ENCODE peak calls at places on chromosome 4, in seven cellular contexts. One of them, this sample, is unnamed.

GRCh38 chr4:137659431-137659830 is 127.1 kb upstream of the PCDH18 start:
- DNase-seq in body of pancreas: no peak
- DNase-seq in IMR-90: peak
- DNase-seq in upper lobe of left lung: no peak
- DNase-seq in SK-N-SH: no peak
- DNase-seq in heart left ventricle: no peak
- DNase-seq in A549: no peak
- DNase-seq in this sample: no peak

GRCh38 chr4:20532871-20533870 is 167.1 kb upstream of the PACRGL start:
- DNase-seq in body of pancreas: no peak
- DNase-seq in A549: no peak
- DNase-seq in heart left ventricle: no peak
- DNase-seq in IMR-90: peak
- DNase-seq in SK-N-SH: no peak
- DNase-seq in upper lobe of left lung: no peak
- DNase-seq in this sample: no peak

GRCh38 chr4:52795533-52795932 is 44.3 kb upstream of the ERVMER34-1 start:
- DNase-seq in body of pancreas: no peak
- DNase-seq in upper lobe of left lung: no peak
- DNase-seq in heart left ventricle: no peak
- DNase-seq in SK-N-SH: no peak
- DNase-seq in A549: no peak
- DNase-seq in IMR-90: no peak
- DNase-seq in this sample: no peak

GRCh38 chr4:29390921-29391320 is 1329.2 kb upstream of the PCDH7 start:
- DNase-seq in body of pancreas: no peak
- DNase-seq in heart left ventricle: no peak
- DNase-seq in upper lobe of left lung: no peak
- DNase-seq in A549: no peak
- DNase-seq in SK-N-SH: no peak
- DNase-seq in IMR-90: no peak
- DNase-seq in this sample: no peak

GRCh38 chr4:88216395-88216794 is 58.0 kb upstream of the ABCG2 start:
- DNase-seq in heart left ventricle: no peak
- DNase-seq in body of pancreas: peak
- DNase-seq in A549: no peak
- DNase-seq in upper lobe of left lung: peak
- DNase-seq in IMR-90: no peak
- DNase-seq in SK-N-SH: no peak
- DNase-seq in this sample: no peak

GRCh38 chr4:180513076-180513475 is 1730.1 kb upstream of the TENM3 start:
- DNase-seq in A549: no peak
- DNase-seq in SK-N-SH: no peak
- DNase-seq in heart left ventricle: no peak
- DNase-seq in IMR-90: no peak
- DNase-seq in upper lobe of left lung: no peak
- DNase-seq in body of pancreas: no peak
- DNase-seq in this sample: no peak

GRCh38 chr4:112361181-112361791 is 64.1 kb downstream of the ALPK1 start:
- DNase-seq in upper lobe of left lung: no peak
- DNase-seq in heart left ventricle: peak
- DNase-seq in A549: no peak
- DNase-seq in body of pancreas: no peak
- DNase-seq in IMR-90: peak
- DNase-seq in SK-N-SH: no peak
- DNase-seq in this sample: no peak

GRCh38 chr4:128604204-128604603 is 205.3 kb upstream of the JADE1 start:
- DNase-seq in heart left ventricle: no peak
- DNase-seq in body of pancreas: no peak
- DNase-seq in A549: no peak
- DNase-seq in upper lobe of left lung: no peak
- DNase-seq in IMR-90: no peak
- DNase-seq in SK-N-SH: no peak
- DNase-seq in this sample: no peak

GRCh38 chr4:167897116-167897515 is 195.2 kb upstream of the ANXA10 start:
- DNase-seq in body of pancreas: no peak
- DNase-seq in SK-N-SH: peak
- DNase-seq in IMR-90: peak
- DNase-seq in heart left ventricle: no peak
- DNase-seq in A549: no peak
- DNase-seq in upper lobe of left lung: no peak
- DNase-seq in this sample: no peak

GRCh38 chr4:84647307-84647884 is 64.5 kb downstream of the CDS1 start:
- DNase-seq in upper lobe of left lung: no peak
- DNase-seq in IMR-90: no peak
- DNase-seq in SK-N-SH: no peak
- DNase-seq in heart left ventricle: no peak
- DNase-seq in body of pancreas: no peak
- DNase-seq in A549: no peak
- DNase-seq in this sample: no peak

GRCh38 chr4:97662133-97662532 is 481.1 kb downstream of the STPG2 start:
- DNase-seq in upper lobe of left lung: no peak
- DNase-seq in SK-N-SH: no peak
- DNase-seq in heart left ventricle: no peak
- DNase-seq in IMR-90: no peak
- DNase-seq in A549: no peak
- DNase-seq in body of pancreas: no peak
- DNase-seq in this sample: no peak

GRCh38 chr4:121773873-121774272 is 8.9 kb upstream of the SMIM43 start:
- DNase-seq in heart left ventricle: no peak
- DNase-seq in body of pancreas: no peak
- DNase-seq in SK-N-SH: no peak
- DNase-seq in IMR-90: no peak
- DNase-seq in A549: no peak
- DNase-seq in upper lobe of left lung: no peak
- DNase-seq in this sample: no peak

GRCh38 chr4:79576480-79576803 is 168.4 kb upstream of the GK2 start:
- DNase-seq in body of pancreas: no peak
- DNase-seq in upper lobe of left lung: no peak
- DNase-seq in heart left ventricle: no peak
- DNase-seq in A549: no peak
- DNase-seq in SK-N-SH: peak
- DNase-seq in IMR-90: peak
- DNase-seq in this sample: peak
- TF ChIP-seq CTCF in body of pancreas: peak
- TF ChIP-seq CTCF in upper lobe of left lung: peak
- TF ChIP-seq CTCF in heart left ventricle: peak
- TF ChIP-seq CTCF in A549: peak
- TF ChIP-seq CTCF in SK-N-SH: peak
- TF ChIP-seq CTCF in IMR-90: peak
- TF ChIP-seq CTCF in this sample: peak

GRCh38 chr4:7104366-7105031 is 36.6 kb upstream of the GRPEL1 start:
- DNase-seq in A549: no peak
- DNase-seq in heart left ventricle: no peak
- DNase-seq in SK-N-SH: peak
- DNase-seq in body of pancreas: no peak
- DNase-seq in IMR-90: no peak
- DNase-seq in upper lobe of left lung: no peak
- DNase-seq in this sample: no peak

GRCh38 chr4:7105261-7105660 is 37.4 kb upstream of the GRPEL1 start:
- DNase-seq in upper lobe of left lung: no peak
- DNase-seq in SK-N-SH: no peak
- DNase-seq in body of pancreas: no peak
- DNase-seq in heart left ventricle: no peak
- DNase-seq in A549: no peak
- DNase-seq in IMR-90: peak
- DNase-seq in this sample: no peak

GRCh38 chr4:7103031-7103598 is 35.3 kb upstream of the GRPEL1 start:
- DNase-seq in heart left ventricle: peak
- DNase-seq in IMR-90: peak
- DNase-seq in A549: peak
- DNase-seq in body of pancreas: peak
- DNase-seq in upper lobe of left lung: peak
- DNase-seq in SK-N-SH: peak
- DNase-seq in this sample: peak

GRCh38 chr4:7103599-7104365 is 35.9 kb upstream of the GRPEL1 start:
- DNase-seq in upper lobe of left lung: peak
- DNase-seq in A549: peak
- DNase-seq in SK-N-SH: peak
- DNase-seq in IMR-90: peak
- DNase-seq in body of pancreas: peak
- DNase-seq in heart left ventricle: peak
- DNase-seq in this sample: peak

DNA sequence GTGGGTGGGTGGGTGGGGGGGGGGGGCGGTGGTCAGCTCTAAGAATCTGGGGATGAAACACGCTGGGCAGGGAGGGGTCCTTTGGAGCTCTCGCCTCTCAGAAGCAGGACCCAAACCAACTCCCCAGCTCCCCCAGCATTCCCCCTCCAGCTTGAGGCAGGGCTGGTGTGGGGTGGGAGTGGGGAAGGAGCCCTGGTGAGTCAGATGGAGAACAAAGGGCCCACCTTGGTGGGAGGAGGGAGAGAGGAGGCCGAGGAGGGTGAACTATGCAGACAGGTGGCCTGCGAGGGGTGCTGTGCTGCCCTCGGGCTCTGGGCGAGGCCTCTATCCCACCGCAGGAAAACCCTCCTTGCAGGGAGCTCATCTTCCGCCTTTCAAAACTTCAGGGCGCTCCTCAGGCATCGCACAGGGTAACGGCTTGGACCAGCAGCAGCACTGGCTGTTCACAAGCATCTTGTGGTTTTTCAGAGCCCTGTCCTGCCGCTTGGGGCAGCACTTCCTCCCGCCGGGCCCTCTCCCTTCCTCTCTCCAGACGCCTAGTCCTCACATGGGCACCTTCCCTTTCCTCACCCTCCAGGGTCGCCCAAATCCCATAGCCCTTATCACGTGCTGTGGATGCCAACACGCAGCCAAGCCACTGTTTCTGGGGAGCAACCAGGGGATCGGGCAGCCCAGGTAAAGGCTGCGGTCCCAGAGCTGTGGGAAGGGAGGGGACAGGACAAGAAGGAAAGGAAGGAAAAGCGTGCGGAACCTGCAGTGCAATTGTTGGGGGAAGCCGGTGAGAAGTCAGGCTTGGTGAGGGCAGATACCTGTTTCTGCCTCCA is 34.0 kb upstream of the GRPEL1 start:
- DNase-seq in IMR-90: peak
- DNase-seq in SK-N-SH: peak
- DNase-seq in A549: peak
- DNase-seq in body of pancreas: peak
- DNase-seq in upper lobe of left lung: peak
- DNase-seq in heart left ventricle: peak
- DNase-seq in this sample: peak
- H3K4me3 ChIP-seq in IMR-90: peak
- H3K4me3 ChIP-seq in SK-N-SH: peak
- H3K4me3 ChIP-seq in A549: peak
- H3K4me3 ChIP-seq in body of pancreas: no peak
- H3K4me3 ChIP-seq in upper lobe of left lung: peak
- H3K4me3 ChIP-seq in heart left ventricle: peak
- H3K4me3 ChIP-seq in this sample: peak

DNA sequence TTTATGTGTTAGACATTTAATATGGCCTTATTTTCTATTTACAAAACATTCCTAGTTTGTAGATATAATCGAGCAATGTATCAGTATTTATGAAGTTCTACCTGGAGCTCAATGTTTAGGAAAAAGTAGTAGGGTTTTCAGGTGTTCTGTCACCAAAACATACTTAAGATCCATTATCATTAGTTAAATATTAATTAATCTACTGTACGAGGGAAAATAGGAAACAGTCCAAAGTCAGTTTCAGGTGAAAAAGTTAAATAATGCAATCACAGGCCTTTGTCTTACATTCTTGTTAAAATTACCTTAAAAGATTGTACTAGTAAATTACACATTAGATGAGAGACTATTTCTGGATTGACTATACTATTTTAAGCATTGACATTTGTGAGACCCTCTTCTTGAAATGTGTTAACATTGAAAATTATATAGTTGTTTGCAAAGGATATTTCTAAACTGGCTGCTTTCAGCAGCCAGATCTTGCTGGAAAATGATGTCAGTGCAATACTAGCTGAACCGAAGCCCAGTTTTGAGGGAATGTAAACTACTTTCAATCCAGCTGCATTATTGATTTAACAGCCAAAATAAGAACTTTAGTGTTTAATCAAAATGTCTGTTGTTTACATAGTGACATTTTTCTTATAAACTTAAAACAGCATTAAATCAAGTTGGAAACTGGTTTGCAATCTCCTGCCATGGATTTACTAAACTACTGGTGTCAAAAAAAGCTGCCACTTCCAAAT is 19.3 kb downstream of the GUCY1B1 start:
- DNase-seq in A549: no peak
- DNase-seq in IMR-90: peak
- DNase-seq in heart left ventricle: no peak
- DNase-seq in body of pancreas: peak
- DNase-seq in upper lobe of left lung: no peak
- DNase-seq in SK-N-SH: no peak
- DNase-seq in this sample: no peak
- H3K27ac ChIP-seq in A549: no peak
- H3K27ac ChIP-seq in IMR-90: peak
- H3K27ac ChIP-seq in heart left ventricle: no peak
- H3K27ac ChIP-seq in body of pancreas: no peak
- H3K27ac ChIP-seq in upper lobe of left lung: peak
- H3K27ac ChIP-seq in SK-N-SH: no peak
- H3K27ac ChIP-seq in this sample: peak

DNA sequence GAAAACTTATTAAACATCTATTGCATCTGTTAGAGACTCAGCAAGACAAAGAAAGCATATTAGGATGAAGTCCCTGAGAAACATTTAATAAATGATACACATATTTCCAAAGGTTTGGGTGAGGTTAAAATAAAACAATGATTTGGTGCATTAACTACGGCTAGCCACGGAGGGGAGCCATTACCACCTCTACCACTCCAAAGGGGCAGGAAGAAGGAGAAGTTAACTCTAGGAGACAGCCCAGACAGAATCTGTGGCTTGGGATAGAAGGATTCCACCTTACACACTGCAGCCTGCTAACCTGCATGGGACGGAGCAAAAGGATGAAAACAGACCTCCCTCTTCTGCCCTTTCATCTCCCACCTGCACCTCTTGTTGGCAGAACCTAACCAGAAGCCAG is 189.1 kb upstream of the C1QTNF7 start:
- DNase-seq in IMR-90: peak
- DNase-seq in upper lobe of left lung: peak
- DNase-seq in SK-N-SH: peak
- DNase-seq in heart left ventricle: peak
- DNase-seq in body of pancreas: no peak
- DNase-seq in A549: peak
- DNase-seq in this sample: no peak
- TF ChIP-seq CTCF in IMR-90: peak
- TF ChIP-seq CTCF in upper lobe of left lung: peak
- TF ChIP-seq CTCF in SK-N-SH: peak
- TF ChIP-seq CTCF in heart left ventricle: peak
- TF ChIP-seq CTCF in body of pancreas: peak
- TF ChIP-seq CTCF in A549: peak
- TF ChIP-seq CTCF in this sample: peak